ENCODE peak calls at places on chromosomes 16 and 17, in four cellular contexts. G is HepG2, Z is H1, X is GM12878. O is an unnamed sample. For H3K4me1, the result is how much of the 10 kb centered on the place peaks cover.

GRCh38 chr17:43366809-43367587 is 31.8 kb upstream of the ARL4D start:
- DNase-seq in X (no peak), Z (peak), G (no peak), O (no peak)

GRCh38 chr16:424033-424622 is 1.3 kb upstream of the RAB11FIP3 start:
- DNase-seq in G (peak), X (no peak), Z (no peak), O (no peak)

GRCh38 chr16:68297908-68298307 is 12.8 kb downstream of the SLC7A6OS start:
- DNase-seq in X (no peak), Z (no peak), G (no peak), O (no peak)

GRCh38 chr16:16163571-16163970 is 59.7 kb downstream of the ABCC6 start:
- DNase-seq in Z (no peak), X (no peak), G (no peak), O (no peak)

GRCh38 chr17:45675012-45675411 is 109.1 kb upstream of the CRHR1 start:
- DNase-seq in X (no peak), Z (no peak), G (no peak), O (no peak)

GRCh38 chr16:64061621-64062020 is 1060.2 kb downstream of the CDH11 start:
- DNase-seq in X (no peak), Z (no peak), G (no peak), O (no peak)

GRCh38 chr17:77451271-77451893 is 310.6 kb downstream of the SEC14L1 start:
- DNase-seq in G (peak), Z (peak), X (no peak), O (peak)

GRCh38 chr16:9119795-9120194 is 28.4 kb downstream of the HAPSTR1 start:
- DNase-seq in X (no peak), Z (no peak), G (no peak), O (no peak)

GRCh38 chr17:72634621-72635020 is 457.9 kb downstream of the SLC39A11 start:
- DNase-seq in Z (no peak), X (no peak), G (no peak), O (no peak)

GRCh38 chr17:8375738-8376259 is 705 bp downstream of the KRABD2 start:
- DNase-seq in Z (no peak), G (no peak), X (no peak), O (no peak)
- TF ChIP-seq SUZ12 in Z (no peak), G (no peak), X (no peak), O (no peak)

GRCh38 chr17:78879679-78880186 is 23.3 kb downstream of the CEP295NL start:
- DNase-seq in G (no peak), X (no peak), Z (no peak), O (no peak)
- H3K4me1 ChIP-seq in G (under half), X (under half), Z (under half), O (under half)

GRCh38 chr16:57946181-57946801 is 24.6 kb downstream of the CNGB1 start:
- DNase-seq in Z (no peak), G (no peak), X (no peak), O (no peak)
- TF ChIP-seq YY1 in Z (no peak), G (no peak), X (no peak), O (no peak)

DNA sequence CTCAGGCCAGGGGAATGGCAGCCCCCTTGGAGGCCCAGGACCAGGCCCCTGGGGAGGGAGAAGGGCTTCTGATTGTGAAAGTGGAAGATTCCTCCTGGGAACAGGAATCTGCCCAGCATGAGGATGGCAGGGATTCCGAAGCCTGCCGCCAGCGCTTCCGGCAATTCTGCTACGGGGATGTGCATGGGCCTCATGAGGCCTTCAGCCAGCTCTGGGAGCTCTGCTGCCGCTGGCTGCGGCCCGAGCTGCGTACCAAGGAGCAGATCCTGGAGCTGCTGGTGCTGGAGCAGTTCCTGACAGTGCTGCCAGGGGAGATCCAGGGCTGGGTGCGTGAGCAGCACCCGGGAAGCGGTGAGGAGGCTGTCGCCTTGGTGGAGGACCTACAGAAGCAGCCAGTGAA is 2.4 kb downstream of the ZNF213 start:
- DNase-seq in G (no peak), Z (no peak), X (no peak), O (no peak)
- TF ChIP-seq SUZ12 in G (no peak), Z (no peak), X (no peak), O (no peak)

GRCh38 chr16:11681977-11682654 is 13.9 kb downstream of the SNN start:
- DNase-seq in X (no peak), Z (no peak), G (no peak), O (no peak)
- H3K4me1 ChIP-seq in X (half or more), Z (under half), G (under half), O (under half)

GRCh38 chr17:1455291-1455747 is 713 bp downstream of the CRK start:
- DNase-seq in G (peak), X (no peak), Z (peak), O (peak)
- TF ChIP-seq YY1 in G (no peak), X (peak), Z (no peak), O (no peak)

GRCh38 chr16:10971560-10971961 is 27.2 kb downstream of the CLEC16A start:
- DNase-seq in Z (no peak), G (peak), X (no peak), O (peak)

GRCh38 chr16:10969615-10970014 is 25.3 kb downstream of the CLEC16A start:
- DNase-seq in X (no peak), G (no peak), Z (no peak), O (no peak)

GRCh38 chr16:10970065-10970464 is 25.7 kb downstream of the CLEC16A start:
- DNase-seq in G (no peak), Z (no peak), X (no peak), O (no peak)

GRCh38 chr16:10972956-10973464 is 28.6 kb downstream of the CLEC16A start:
- DNase-seq in G (no peak), X (no peak), Z (no peak), O (no peak)

DNA sequence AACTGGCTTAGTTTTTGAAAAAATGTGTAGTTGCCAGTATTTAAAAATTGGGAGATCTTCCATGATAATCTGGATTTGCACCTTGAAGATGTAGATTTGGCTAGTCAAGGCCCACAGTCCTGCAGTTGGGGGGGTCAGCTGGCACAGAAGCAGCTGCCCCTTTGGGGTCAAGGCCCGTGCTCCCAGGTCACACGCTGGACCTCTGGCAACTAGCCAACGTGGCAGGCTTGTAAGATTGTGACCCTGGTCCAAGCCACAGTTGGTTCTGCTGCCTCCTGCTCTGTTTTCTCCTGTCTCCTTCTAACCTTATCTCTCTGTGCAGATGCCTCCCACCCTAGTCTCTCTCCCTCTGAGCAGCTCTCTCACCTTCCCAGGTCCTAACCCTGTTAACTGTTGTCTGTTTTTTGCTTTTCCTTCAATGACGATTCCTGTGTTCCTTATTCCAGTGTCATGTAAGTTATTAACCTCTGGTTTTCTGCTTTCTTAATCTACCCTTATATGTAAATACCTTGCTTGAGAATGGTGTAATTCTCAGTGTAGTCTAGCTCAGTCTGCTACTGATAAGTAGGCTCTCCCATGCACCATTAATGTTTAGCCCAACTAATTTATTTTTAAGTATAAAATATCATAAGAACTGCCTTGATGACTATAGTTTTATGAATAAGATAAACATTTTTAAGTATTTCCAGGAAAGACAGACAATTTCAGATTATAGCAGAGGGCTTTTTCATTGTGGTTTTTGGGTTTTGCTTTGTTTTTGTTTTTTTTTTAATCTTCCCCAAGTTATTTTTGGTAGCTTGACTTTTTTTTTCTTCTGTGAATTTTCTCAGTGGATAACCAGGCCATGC is 28.0 kb downstream of the CLEC16A start:
- DNase-seq in X (no peak), G (no peak), Z (no peak), O (no peak)
- TF ChIP-seq SUZ12 in X (no peak), G (no peak), Z (no peak), O (no peak)

GRCh38 chr16:72969146-72969545 is 78.8 kb downstream of the ZFHX3 start:
- DNase-seq in G (no peak), Z (no peak), X (no peak), O (no peak)

GRCh38 chr16:72969812-72970211 is 78.1 kb downstream of the ZFHX3 start:
- DNase-seq in G (no peak), Z (no peak), X (no peak), O (no peak)

GRCh38 chr16:72971370-72971769 is 76.6 kb downstream of the ZFHX3 start:
- DNase-seq in Z (no peak), X (no peak), G (no peak), O (no peak)

GRCh38 chr16:72963921-72964320 is 84.0 kb downstream of the ZFHX3 start:
- DNase-seq in G (no peak), Z (no peak), X (no peak), O (no peak)

GRCh38 chr16:72967941-72968340 is 80.0 kb downstream of the ZFHX3 start:
- DNase-seq in Z (no peak), G (no peak), X (no peak), O (no peak)
- H3K4me1 ChIP-seq in Z (under half), G (under half), X (under half), O (under half)